ENCODE peak calls at places on chromosomes 1 and 21, in five cellular contexts. One of them, this sample, is unnamed.

GRCh38 chr1:94579876-94580294 is 38.3 kb upstream of the F3 start:
- DNase-seq in EH: peak; percentile 98
- DNase-seq in stimulated activated CD4-positive, alpha-beta T cell treated with anti-CD3 and anti-CD28 coated beads, Interleukin-2, amount 100 ng/mL, for 24 hours: no peak
- DNase-seq in activated CD8-positive, alpha-beta memory T cell treated with anti-CD3 and anti-CD28 coated beads, Interleukin-2, amount 50 U/mL, for 48 hours: no peak
- DNase-seq in cardiac septum: no peak
- DNase-seq in this sample: no peak

GRCh38 chr1:26368006-26368405 is 4.5 kb downstream of the ZNF683 start:
- DNase-seq in EH: no peak
- DNase-seq in stimulated activated CD4-positive, alpha-beta T cell treated with anti-CD3 and anti-CD28 coated beads, Interleukin-2, amount 100 ng/mL, for 24 hours: no peak
- DNase-seq in activated CD8-positive, alpha-beta memory T cell treated with anti-CD3 and anti-CD28 coated beads, Interleukin-2, amount 50 U/mL, for 48 hours: no peak
- DNase-seq in cardiac septum: no peak
- DNase-seq in this sample: no peak

GRCh38 chr1:210310562-210310961 is 18.1 kb upstream of the HHAT start:
- DNase-seq in EH: no peak
- DNase-seq in stimulated activated CD4-positive, alpha-beta T cell treated with anti-CD3 and anti-CD28 coated beads, Interleukin-2, amount 100 ng/mL, for 24 hours: no peak
- DNase-seq in activated CD8-positive, alpha-beta memory T cell treated with anti-CD3 and anti-CD28 coated beads, Interleukin-2, amount 50 U/mL, for 48 hours: no peak
- DNase-seq in cardiac septum: no peak
- DNase-seq in this sample: no peak

GRCh38 chr1:159869173-159869572 is 6.7 kb upstream of the VSIG8 start:
- DNase-seq in EH: peak; percentile 66
- DNase-seq in stimulated activated CD4-positive, alpha-beta T cell treated with anti-CD3 and anti-CD28 coated beads, Interleukin-2, amount 100 ng/mL, for 24 hours: peak; percentile 24
- DNase-seq in activated CD8-positive, alpha-beta memory T cell treated with anti-CD3 and anti-CD28 coated beads, Interleukin-2, amount 50 U/mL, for 48 hours: peak; percentile 64
- DNase-seq in cardiac septum: no peak
- DNase-seq in this sample: no peak

GRCh38 chr1:20183876-20184275 is 2.0 kb upstream of the UBXN10 start:
- DNase-seq in EH: no peak
- DNase-seq in stimulated activated CD4-positive, alpha-beta T cell treated with anti-CD3 and anti-CD28 coated beads, Interleukin-2, amount 100 ng/mL, for 24 hours: no peak
- DNase-seq in activated CD8-positive, alpha-beta memory T cell treated with anti-CD3 and anti-CD28 coated beads, Interleukin-2, amount 50 U/mL, for 48 hours: no peak
- DNase-seq in cardiac septum: no peak
- DNase-seq in this sample: no peak

GRCh38 chr1:56688522-56689026 is 43.5 kb downstream of the PRKAA2 start:
- DNase-seq in EH: peak; percentile 51
- DNase-seq in stimulated activated CD4-positive, alpha-beta T cell treated with anti-CD3 and anti-CD28 coated beads, Interleukin-2, amount 100 ng/mL, for 24 hours: no peak
- DNase-seq in activated CD8-positive, alpha-beta memory T cell treated with anti-CD3 and anti-CD28 coated beads, Interleukin-2, amount 50 U/mL, for 48 hours: no peak
- DNase-seq in cardiac septum: no peak
- DNase-seq in this sample: no peak

GRCh38 chr1:57360846-57361407 is 62.9 kb downstream of the DAB1 start:
- DNase-seq in EH: no peak
- DNase-seq in stimulated activated CD4-positive, alpha-beta T cell treated with anti-CD3 and anti-CD28 coated beads, Interleukin-2, amount 100 ng/mL, for 24 hours: no peak
- DNase-seq in activated CD8-positive, alpha-beta memory T cell treated with anti-CD3 and anti-CD28 coated beads, Interleukin-2, amount 50 U/mL, for 48 hours: no peak
- DNase-seq in cardiac septum: no peak
- DNase-seq in this sample: no peak

GRCh38 chr1:220914283-220915116 is 35.3 kb downstream of the HLX start:
- DNase-seq in EH: no peak
- DNase-seq in stimulated activated CD4-positive, alpha-beta T cell treated with anti-CD3 and anti-CD28 coated beads, Interleukin-2, amount 100 ng/mL, for 24 hours: no peak
- DNase-seq in activated CD8-positive, alpha-beta memory T cell treated with anti-CD3 and anti-CD28 coated beads, Interleukin-2, amount 50 U/mL, for 48 hours: no peak
- DNase-seq in cardiac septum: no peak
- DNase-seq in this sample: no peak

GRCh38 chr1:173267453-173267945 is 60.4 kb upstream of the TNFSF4 start:
- DNase-seq in EH: peak; percentile 88
- DNase-seq in stimulated activated CD4-positive, alpha-beta T cell treated with anti-CD3 and anti-CD28 coated beads, Interleukin-2, amount 100 ng/mL, for 24 hours: no peak
- DNase-seq in activated CD8-positive, alpha-beta memory T cell treated with anti-CD3 and anti-CD28 coated beads, Interleukin-2, amount 50 U/mL, for 48 hours: no peak
- DNase-seq in cardiac septum: no peak
- DNase-seq in this sample: no peak

GRCh38 chr1:219155140-219155539 is 18.5 kb upstream of the LYPLAL1 start:
- DNase-seq in EH: peak; percentile 34
- DNase-seq in stimulated activated CD4-positive, alpha-beta T cell treated with anti-CD3 and anti-CD28 coated beads, Interleukin-2, amount 100 ng/mL, for 24 hours: no peak
- DNase-seq in activated CD8-positive, alpha-beta memory T cell treated with anti-CD3 and anti-CD28 coated beads, Interleukin-2, amount 50 U/mL, for 48 hours: no peak
- DNase-seq in cardiac septum: no peak
- DNase-seq in this sample: no peak

GRCh38 chr1:51636765-51637522 is 20.1 kb downstream of the OSBPL9 start:
- DNase-seq in EH: peak; percentile 95
- DNase-seq in stimulated activated CD4-positive, alpha-beta T cell treated with anti-CD3 and anti-CD28 coated beads, Interleukin-2, amount 100 ng/mL, for 24 hours: no peak
- DNase-seq in activated CD8-positive, alpha-beta memory T cell treated with anti-CD3 and anti-CD28 coated beads, Interleukin-2, amount 50 U/mL, for 48 hours: no peak
- DNase-seq in cardiac septum: no peak
- DNase-seq in this sample: no peak

GRCh38 chr1:63322248-63322943 is at the start of gene FOXD3:
- DNase-seq in EH: peak; percentile 35
- DNase-seq in stimulated activated CD4-positive, alpha-beta T cell treated with anti-CD3 and anti-CD28 coated beads, Interleukin-2, amount 100 ng/mL, for 24 hours: peak; percentile 60
- DNase-seq in activated CD8-positive, alpha-beta memory T cell treated with anti-CD3 and anti-CD28 coated beads, Interleukin-2, amount 50 U/mL, for 48 hours: peak; percentile 75
- DNase-seq in cardiac septum: no peak
- DNase-seq in this sample: peak; percentile 73

GRCh38 chr21:44485254-44485793 is 30.0 kb downstream of the LRRC3 start:
- DNase-seq in EH: no peak
- DNase-seq in stimulated activated CD4-positive, alpha-beta T cell treated with anti-CD3 and anti-CD28 coated beads, Interleukin-2, amount 100 ng/mL, for 24 hours: peak; percentile 65
- DNase-seq in activated CD8-positive, alpha-beta memory T cell treated with anti-CD3 and anti-CD28 coated beads, Interleukin-2, amount 50 U/mL, for 48 hours: peak; percentile 75
- DNase-seq in cardiac septum: no peak
- DNase-seq in this sample: peak; percentile 81

GRCh38 chr21:29697555-29698193 is 242.1 kb downstream of the GRIK1 start:
- DNase-seq in EH: peak; percentile 23
- DNase-seq in stimulated activated CD4-positive, alpha-beta T cell treated with anti-CD3 and anti-CD28 coated beads, Interleukin-2, amount 100 ng/mL, for 24 hours: no peak
- DNase-seq in activated CD8-positive, alpha-beta memory T cell treated with anti-CD3 and anti-CD28 coated beads, Interleukin-2, amount 50 U/mL, for 48 hours: no peak
- DNase-seq in cardiac septum: no peak
- DNase-seq in this sample: no peak

GRCh38 chr1:52365091-52365745 is 787 bp downstream of the CC2D1B start:
- DNase-seq in EH: peak; percentile 83
- DNase-seq in stimulated activated CD4-positive, alpha-beta T cell treated with anti-CD3 and anti-CD28 coated beads, Interleukin-2, amount 100 ng/mL, for 24 hours: peak; percentile 28
- DNase-seq in activated CD8-positive, alpha-beta memory T cell treated with anti-CD3 and anti-CD28 coated beads, Interleukin-2, amount 50 U/mL, for 48 hours: peak; percentile 63
- DNase-seq in cardiac septum: no peak
- DNase-seq in this sample: peak; percentile 43

GRCh38 chr1:147627435-147628110 is 42.8 kb downstream of the ACP6 start:
- DNase-seq in EH: peak; percentile 58
- DNase-seq in stimulated activated CD4-positive, alpha-beta T cell treated with anti-CD3 and anti-CD28 coated beads, Interleukin-2, amount 100 ng/mL, for 24 hours: peak; percentile 58
- DNase-seq in activated CD8-positive, alpha-beta memory T cell treated with anti-CD3 and anti-CD28 coated beads, Interleukin-2, amount 50 U/mL, for 48 hours: peak; percentile 69
- DNase-seq in cardiac septum: peak; percentile 78
- DNase-seq in this sample: peak; percentile 62

GRCh38 chr1:58727363-58727762 is 27.5 kb upstream of the MYSM1 start:
- DNase-seq in EH: peak; percentile 95
- DNase-seq in stimulated activated CD4-positive, alpha-beta T cell treated with anti-CD3 and anti-CD28 coated beads, Interleukin-2, amount 100 ng/mL, for 24 hours: no peak
- DNase-seq in activated CD8-positive, alpha-beta memory T cell treated with anti-CD3 and anti-CD28 coated beads, Interleukin-2, amount 50 U/mL, for 48 hours: no peak
- DNase-seq in cardiac septum: no peak
- DNase-seq in this sample: no peak

GRCh38 chr1:106676021-106676420 is 380.5 kb upstream of the PRMT6 start:
- DNase-seq in EH: peak; percentile 33
- DNase-seq in stimulated activated CD4-positive, alpha-beta T cell treated with anti-CD3 and anti-CD28 coated beads, Interleukin-2, amount 100 ng/mL, for 24 hours: no peak
- DNase-seq in activated CD8-positive, alpha-beta memory T cell treated with anti-CD3 and anti-CD28 coated beads, Interleukin-2, amount 50 U/mL, for 48 hours: no peak
- DNase-seq in cardiac septum: no peak
- DNase-seq in this sample: no peak

GRCh38 chr1:31762726-31763670 is 1.1 kb downstream of the ADGRB2 start:
- DNase-seq in EH: peak; percentile 67
- DNase-seq in stimulated activated CD4-positive, alpha-beta T cell treated with anti-CD3 and anti-CD28 coated beads, Interleukin-2, amount 100 ng/mL, for 24 hours: peak; percentile 79
- DNase-seq in activated CD8-positive, alpha-beta memory T cell treated with anti-CD3 and anti-CD28 coated beads, Interleukin-2, amount 50 U/mL, for 48 hours: peak; percentile 85
- DNase-seq in cardiac septum: no peak
- DNase-seq in this sample: peak; percentile 66

GRCh38 chr21:41927727-41928409 is 25.9 kb downstream of the C2CD2 start:
- DNase-seq in EH: no peak
- DNase-seq in stimulated activated CD4-positive, alpha-beta T cell treated with anti-CD3 and anti-CD28 coated beads, Interleukin-2, amount 100 ng/mL, for 24 hours: peak; percentile 19
- DNase-seq in activated CD8-positive, alpha-beta memory T cell treated with anti-CD3 and anti-CD28 coated beads, Interleukin-2, amount 50 U/mL, for 48 hours: no peak
- DNase-seq in cardiac septum: no peak
- DNase-seq in this sample: no peak

GRCh38 chr21:42668620-42669019 is 15.2 kb downstream of the PDE9A start:
- DNase-seq in EH: no peak
- DNase-seq in stimulated activated CD4-positive, alpha-beta T cell treated with anti-CD3 and anti-CD28 coated beads, Interleukin-2, amount 100 ng/mL, for 24 hours: no peak
- DNase-seq in activated CD8-positive, alpha-beta memory T cell treated with anti-CD3 and anti-CD28 coated beads, Interleukin-2, amount 50 U/mL, for 48 hours: no peak
- DNase-seq in cardiac septum: no peak
- DNase-seq in this sample: no peak

GRCh38 chr1:218643281-218643680 is 298.1 kb downstream of the TGFB2 start:
- DNase-seq in EH: no peak
- DNase-seq in stimulated activated CD4-positive, alpha-beta T cell treated with anti-CD3 and anti-CD28 coated beads, Interleukin-2, amount 100 ng/mL, for 24 hours: no peak
- DNase-seq in activated CD8-positive, alpha-beta memory T cell treated with anti-CD3 and anti-CD28 coated beads, Interleukin-2, amount 50 U/mL, for 48 hours: no peak
- DNase-seq in cardiac septum: no peak
- DNase-seq in this sample: no peak

GRCh38 chr1:111399792-111400610 is 27.5 kb downstream of the OVGP1 start:
- DNase-seq in EH: peak; percentile 46
- DNase-seq in stimulated activated CD4-positive, alpha-beta T cell treated with anti-CD3 and anti-CD28 coated beads, Interleukin-2, amount 100 ng/mL, for 24 hours: peak; percentile 46
- DNase-seq in activated CD8-positive, alpha-beta memory T cell treated with anti-CD3 and anti-CD28 coated beads, Interleukin-2, amount 50 U/mL, for 48 hours: no peak
- DNase-seq in cardiac septum: no peak
- DNase-seq in this sample: peak; percentile 82

GRCh38 chr1:51489472-51489871 is 29.6 kb downstream of the EPS15 start:
- DNase-seq in EH: no peak
- DNase-seq in stimulated activated CD4-positive, alpha-beta T cell treated with anti-CD3 and anti-CD28 coated beads, Interleukin-2, amount 100 ng/mL, for 24 hours: no peak
- DNase-seq in activated CD8-positive, alpha-beta memory T cell treated with anti-CD3 and anti-CD28 coated beads, Interleukin-2, amount 50 U/mL, for 48 hours: no peak
- DNase-seq in cardiac septum: no peak
- DNase-seq in this sample: no peak

GRCh38 chr21:34024382-34024693 is 49.0 kb upstream of the MRPS6 start:
- DNase-seq in EH: no peak
- DNase-seq in stimulated activated CD4-positive, alpha-beta T cell treated with anti-CD3 and anti-CD28 coated beads, Interleukin-2, amount 100 ng/mL, for 24 hours: no peak
- DNase-seq in activated CD8-positive, alpha-beta memory T cell treated with anti-CD3 and anti-CD28 coated beads, Interleukin-2, amount 50 U/mL, for 48 hours: no peak
- DNase-seq in cardiac septum: no peak
- DNase-seq in this sample: no peak

GRCh38 chr1:155186955-155187891 is 13.6 kb downstream of the TRIM46 start:
- DNase-seq in EH: no peak
- DNase-seq in stimulated activated CD4-positive, alpha-beta T cell treated with anti-CD3 and anti-CD28 coated beads, Interleukin-2, amount 100 ng/mL, for 24 hours: no peak
- DNase-seq in activated CD8-positive, alpha-beta memory T cell treated with anti-CD3 and anti-CD28 coated beads, Interleukin-2, amount 50 U/mL, for 48 hours: no peak
- DNase-seq in cardiac septum: peak; percentile 50
- DNase-seq in this sample: no peak

GRCh38 chr1:177948336-177948972 is 21.4 kb downstream of the SEC16B start:
- DNase-seq in EH: peak; percentile 73
- DNase-seq in stimulated activated CD4-positive, alpha-beta T cell treated with anti-CD3 and anti-CD28 coated beads, Interleukin-2, amount 100 ng/mL, for 24 hours: peak; percentile 20
- DNase-seq in activated CD8-positive, alpha-beta memory T cell treated with anti-CD3 and anti-CD28 coated beads, Interleukin-2, amount 50 U/mL, for 48 hours: no peak
- DNase-seq in cardiac septum: no peak
- DNase-seq in this sample: peak; percentile 71

GRCh38 chr1:72547412-72547811 is 265.1 kb upstream of the NEGR1 start:
- DNase-seq in EH: no peak
- DNase-seq in stimulated activated CD4-positive, alpha-beta T cell treated with anti-CD3 and anti-CD28 coated beads, Interleukin-2, amount 100 ng/mL, for 24 hours: no peak
- DNase-seq in activated CD8-positive, alpha-beta memory T cell treated with anti-CD3 and anti-CD28 coated beads, Interleukin-2, amount 50 U/mL, for 48 hours: no peak
- DNase-seq in cardiac septum: no peak
- DNase-seq in this sample: no peak

GRCh38 chr1:201672685-201673084 is 133.8 kb downstream of the NAV1 start:
- DNase-seq in EH: no peak
- DNase-seq in stimulated activated CD4-positive, alpha-beta T cell treated with anti-CD3 and anti-CD28 coated beads, Interleukin-2, amount 100 ng/mL, for 24 hours: no peak
- DNase-seq in activated CD8-positive, alpha-beta memory T cell treated with anti-CD3 and anti-CD28 coated beads, Interleukin-2, amount 50 U/mL, for 48 hours: no peak
- DNase-seq in cardiac septum: no peak
- DNase-seq in this sample: no peak

GRCh38 chr1:109399326-109399957 is 1.7 kb upstream of the SORT1 start:
- DNase-seq in EH: peak; percentile 70
- DNase-seq in stimulated activated CD4-positive, alpha-beta T cell treated with anti-CD3 and anti-CD28 coated beads, Interleukin-2, amount 100 ng/mL, for 24 hours: no peak
- DNase-seq in activated CD8-positive, alpha-beta memory T cell treated with anti-CD3 and anti-CD28 coated beads, Interleukin-2, amount 50 U/mL, for 48 hours: no peak
- DNase-seq in cardiac septum: no peak
- DNase-seq in this sample: peak; percentile 46

GRCh38 chr1:207755846-207756692 is 4.2 kb downstream of the CD46 start:
- DNase-seq in EH: no peak
- DNase-seq in stimulated activated CD4-positive, alpha-beta T cell treated with anti-CD3 and anti-CD28 coated beads, Interleukin-2, amount 100 ng/mL, for 24 hours: no peak
- DNase-seq in activated CD8-positive, alpha-beta memory T cell treated with anti-CD3 and anti-CD28 coated beads, Interleukin-2, amount 50 U/mL, for 48 hours: no peak
- DNase-seq in cardiac septum: no peak
- DNase-seq in this sample: no peak

GRCh38 chr1:116777831-116778830 is 23.9 kb downstream of the CD2 start:
- DNase-seq in EH: peak; percentile 69
- DNase-seq in stimulated activated CD4-positive, alpha-beta T cell treated with anti-CD3 and anti-CD28 coated beads, Interleukin-2, amount 100 ng/mL, for 24 hours: no peak
- DNase-seq in activated CD8-positive, alpha-beta memory T cell treated with anti-CD3 and anti-CD28 coated beads, Interleukin-2, amount 50 U/mL, for 48 hours: no peak
- DNase-seq in cardiac septum: no peak
- DNase-seq in this sample: no peak

GRCh38 chr1:226403522-226404034 is 4.3 kb downstream of the PARP1 start:
- DNase-seq in EH: peak; percentile 40
- DNase-seq in stimulated activated CD4-positive, alpha-beta T cell treated with anti-CD3 and anti-CD28 coated beads, Interleukin-2, amount 100 ng/mL, for 24 hours: no peak
- DNase-seq in activated CD8-positive, alpha-beta memory T cell treated with anti-CD3 and anti-CD28 coated beads, Interleukin-2, amount 50 U/mL, for 48 hours: peak; percentile 43
- DNase-seq in cardiac septum: peak; percentile 63
- DNase-seq in this sample: no peak